ENCODE peak calls at places on chromosomes 12 and 14, in ten cellular contexts. One of them, this sample, is unnamed. For H3K4me1, the result is how much of the 10 kb centered on the place peaks cover.

GRCh38 chr12:89731614-89732013 is 23.0 kb upstream of the ATP2B1 start:
- DNase-seq in gastrocnemius medialis: peak
- DNase-seq in tibial nerve: no peak
- DNase-seq in A549: no peak
- DNase-seq in prostate gland: no peak
- DNase-seq in breast epithelium: no peak
- DNase-seq in IMR-90: peak
- DNase-seq in body of pancreas: no peak
- DNase-seq in adrenal gland: peak
- DNase-seq in esophagus squamous epithelium: no peak
- DNase-seq in this sample: no peak

GRCh38 chr12:630656-631632 is 32.3 kb downstream of the NINJ2 start:
- DNase-seq in gastrocnemius medialis: peak
- DNase-seq in tibial nerve: no peak
- DNase-seq in A549: no peak
- DNase-seq in prostate gland: no peak
- DNase-seq in breast epithelium: no peak
- DNase-seq in IMR-90: no peak
- DNase-seq in body of pancreas: peak
- DNase-seq in adrenal gland: no peak
- DNase-seq in esophagus squamous epithelium: peak
- DNase-seq in this sample: no peak

GRCh38 chr14:94015223-94015622 is 10.9 kb upstream of the OTUB2 start:
- DNase-seq in gastrocnemius medialis: no peak
- DNase-seq in tibial nerve: no peak
- DNase-seq in A549: no peak
- DNase-seq in prostate gland: no peak
- DNase-seq in breast epithelium: no peak
- DNase-seq in IMR-90: no peak
- DNase-seq in body of pancreas: no peak
- DNase-seq in adrenal gland: no peak
- DNase-seq in esophagus squamous epithelium: no peak
- DNase-seq in this sample: no peak

GRCh38 chr12:116346751-116347150 is 69.3 kb upstream of the MED13L start:
- DNase-seq in gastrocnemius medialis: no peak
- DNase-seq in tibial nerve: no peak
- DNase-seq in A549: peak
- DNase-seq in prostate gland: no peak
- DNase-seq in breast epithelium: no peak
- DNase-seq in IMR-90: peak
- DNase-seq in body of pancreas: peak
- DNase-seq in adrenal gland: peak
- DNase-seq in esophagus squamous epithelium: no peak
- DNase-seq in this sample: no peak

GRCh38 chr12:18690653-18691052 is 47.2 kb downstream of the PLCZ1 start:
- DNase-seq in gastrocnemius medialis: no peak
- DNase-seq in tibial nerve: no peak
- DNase-seq in A549: peak
- DNase-seq in prostate gland: no peak
- DNase-seq in breast epithelium: no peak
- DNase-seq in IMR-90: peak
- DNase-seq in body of pancreas: no peak
- DNase-seq in adrenal gland: no peak
- DNase-seq in esophagus squamous epithelium: no peak
- DNase-seq in this sample: no peak

GRCh38 chr14:87017335-87017734 is 975.6 kb downstream of the GALC start:
- DNase-seq in gastrocnemius medialis: no peak
- DNase-seq in tibial nerve: no peak
- DNase-seq in A549: no peak
- DNase-seq in prostate gland: no peak
- DNase-seq in breast epithelium: no peak
- DNase-seq in IMR-90: no peak
- DNase-seq in body of pancreas: no peak
- DNase-seq in adrenal gland: no peak
- DNase-seq in esophagus squamous epithelium: no peak
- DNase-seq in this sample: no peak

GRCh38 chr14:89347885-89348284 is 69.1 kb downstream of the FOXN3 start:
- DNase-seq in gastrocnemius medialis: no peak
- DNase-seq in tibial nerve: no peak
- DNase-seq in A549: no peak
- DNase-seq in prostate gland: no peak
- DNase-seq in breast epithelium: no peak
- DNase-seq in IMR-90: no peak
- DNase-seq in body of pancreas: no peak
- DNase-seq in adrenal gland: no peak
- DNase-seq in esophagus squamous epithelium: no peak
- DNase-seq in this sample: no peak

GRCh38 chr14:95664546-95664945 is 21.7 kb upstream of the TCL1B start:
- DNase-seq in gastrocnemius medialis: no peak
- DNase-seq in tibial nerve: no peak
- DNase-seq in A549: no peak
- DNase-seq in prostate gland: no peak
- DNase-seq in breast epithelium: no peak
- DNase-seq in IMR-90: no peak
- DNase-seq in body of pancreas: peak
- DNase-seq in adrenal gland: no peak
- DNase-seq in esophagus squamous epithelium: no peak
- DNase-seq in this sample: no peak

GRCh38 chr12:111405856-111406473 is at the start of gene SH2B3:
- DNase-seq in gastrocnemius medialis: no peak
- DNase-seq in tibial nerve: no peak
- DNase-seq in A549: no peak
- DNase-seq in prostate gland: no peak
- DNase-seq in breast epithelium: no peak
- DNase-seq in IMR-90: peak
- DNase-seq in body of pancreas: no peak
- DNase-seq in adrenal gland: no peak
- DNase-seq in esophagus squamous epithelium: no peak
- DNase-seq in this sample: no peak

GRCh38 chr14:73888971-73889370 is 2.3 kb downstream of the ZNF410 start:
- DNase-seq in gastrocnemius medialis: no peak
- DNase-seq in tibial nerve: no peak
- DNase-seq in A549: no peak
- DNase-seq in prostate gland: no peak
- DNase-seq in breast epithelium: no peak
- DNase-seq in IMR-90: peak
- DNase-seq in body of pancreas: no peak
- DNase-seq in adrenal gland: no peak
- DNase-seq in esophagus squamous epithelium: no peak
- DNase-seq in this sample: no peak

GRCh38 chr12:79927772-79928474 is 7.0 kb downstream of the PPP1R12A start:
- DNase-seq in gastrocnemius medialis: no peak
- DNase-seq in tibial nerve: no peak
- DNase-seq in A549: no peak
- DNase-seq in prostate gland: no peak
- DNase-seq in breast epithelium: no peak
- DNase-seq in IMR-90: peak
- DNase-seq in body of pancreas: no peak
- DNase-seq in adrenal gland: no peak
- DNase-seq in esophagus squamous epithelium: no peak
- DNase-seq in this sample: no peak

GRCh38 chr14:74933925-74934435 is 10.9 kb upstream of the RPS6KL1 start:
- DNase-seq in gastrocnemius medialis: no peak
- DNase-seq in tibial nerve: no peak
- DNase-seq in A549: no peak
- DNase-seq in prostate gland: no peak
- DNase-seq in breast epithelium: no peak
- DNase-seq in IMR-90: no peak
- DNase-seq in body of pancreas: no peak
- DNase-seq in adrenal gland: no peak
- DNase-seq in esophagus squamous epithelium: no peak
- DNase-seq in this sample: no peak

DNA sequence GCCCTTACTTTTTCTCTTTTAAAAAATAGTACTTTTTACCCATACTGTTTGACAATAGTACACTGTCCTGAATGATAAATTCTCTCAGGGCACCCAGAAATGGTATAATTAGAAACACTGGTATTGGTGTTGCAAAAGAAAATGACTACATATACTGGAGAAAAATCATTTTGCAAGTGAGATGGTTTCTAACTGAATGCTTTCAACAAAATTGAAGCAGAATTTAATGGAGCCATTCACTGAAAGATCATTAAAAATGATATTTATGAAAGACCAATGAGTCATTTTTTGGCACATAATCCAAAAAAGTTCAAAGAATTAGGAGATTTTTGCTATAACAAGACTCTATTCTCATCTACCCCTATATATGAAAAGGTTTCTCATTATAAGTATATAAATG is 68.8 kb downstream of the TMTC1 start:
- DNase-seq in gastrocnemius medialis: no peak
- DNase-seq in tibial nerve: no peak
- DNase-seq in A549: no peak
- DNase-seq in prostate gland: no peak
- DNase-seq in breast epithelium: no peak
- DNase-seq in IMR-90: no peak
- DNase-seq in body of pancreas: no peak
- DNase-seq in adrenal gland: no peak
- DNase-seq in esophagus squamous epithelium: no peak
- DNase-seq in this sample: no peak
- H3K4me1 ChIP-seq in gastrocnemius medialis: under half
- H3K4me1 ChIP-seq in tibial nerve: under half
- H3K4me1 ChIP-seq in A549: under half
- H3K4me1 ChIP-seq in prostate gland: under half
- H3K4me1 ChIP-seq in breast epithelium: under half
- H3K4me1 ChIP-seq in IMR-90: under half
- H3K4me1 ChIP-seq in body of pancreas: under half
- H3K4me1 ChIP-seq in adrenal gland: under half
- H3K4me1 ChIP-seq in esophagus squamous epithelium: under half
- H3K4me1 ChIP-seq in this sample: under half

GRCh38 chr12:54217309-54217661 is 28.5 kb upstream of the SMUG1 start:
- DNase-seq in gastrocnemius medialis: no peak
- DNase-seq in tibial nerve: no peak
- DNase-seq in A549: no peak
- DNase-seq in prostate gland: no peak
- DNase-seq in breast epithelium: no peak
- DNase-seq in IMR-90: no peak
- DNase-seq in body of pancreas: no peak
- DNase-seq in adrenal gland: no peak
- DNase-seq in esophagus squamous epithelium: no peak
- DNase-seq in this sample: no peak

GRCh38 chr12:54213084-54213483 is 24.3 kb upstream of the SMUG1 start:
- DNase-seq in gastrocnemius medialis: no peak
- DNase-seq in tibial nerve: no peak
- DNase-seq in A549: no peak
- DNase-seq in prostate gland: no peak
- DNase-seq in breast epithelium: no peak
- DNase-seq in IMR-90: no peak
- DNase-seq in body of pancreas: no peak
- DNase-seq in adrenal gland: no peak
- DNase-seq in esophagus squamous epithelium: no peak
- DNase-seq in this sample: no peak

GRCh38 chr12:54215990-54216579 is 27.3 kb upstream of the SMUG1 start:
- DNase-seq in gastrocnemius medialis: no peak
- DNase-seq in tibial nerve: no peak
- DNase-seq in A549: peak
- DNase-seq in prostate gland: no peak
- DNase-seq in breast epithelium: no peak
- DNase-seq in IMR-90: no peak
- DNase-seq in body of pancreas: peak
- DNase-seq in adrenal gland: no peak
- DNase-seq in esophagus squamous epithelium: no peak
- DNase-seq in this sample: no peak

GRCh38 chr12:54216580-54217308 is 28.0 kb upstream of the SMUG1 start:
- DNase-seq in gastrocnemius medialis: peak
- DNase-seq in tibial nerve: no peak
- DNase-seq in A549: peak
- DNase-seq in prostate gland: peak
- DNase-seq in breast epithelium: peak
- DNase-seq in IMR-90: peak
- DNase-seq in body of pancreas: peak
- DNase-seq in adrenal gland: peak
- DNase-seq in esophagus squamous epithelium: no peak
- DNase-seq in this sample: no peak

GRCh38 chr12:54214553-54215374 is 26.0 kb upstream of the SMUG1 start:
- DNase-seq in gastrocnemius medialis: peak
- DNase-seq in tibial nerve: peak
- DNase-seq in A549: peak
- DNase-seq in prostate gland: peak
- DNase-seq in breast epithelium: peak
- DNase-seq in IMR-90: peak
- DNase-seq in body of pancreas: peak
- DNase-seq in adrenal gland: peak
- DNase-seq in esophagus squamous epithelium: no peak
- DNase-seq in this sample: peak
- TF ChIP-seq POLR2A in gastrocnemius medialis: no peak
- TF ChIP-seq POLR2A in tibial nerve: no peak
- TF ChIP-seq POLR2A in A549: no peak
- TF ChIP-seq POLR2A in prostate gland: no peak
- TF ChIP-seq POLR2A in breast epithelium: no peak
- TF ChIP-seq POLR2A in IMR-90: no peak
- TF ChIP-seq POLR2A in body of pancreas: no peak
- TF ChIP-seq POLR2A in adrenal gland: no peak
- TF ChIP-seq POLR2A in esophagus squamous epithelium: no peak
- TF ChIP-seq POLR2A in this sample: no peak

DNA sequence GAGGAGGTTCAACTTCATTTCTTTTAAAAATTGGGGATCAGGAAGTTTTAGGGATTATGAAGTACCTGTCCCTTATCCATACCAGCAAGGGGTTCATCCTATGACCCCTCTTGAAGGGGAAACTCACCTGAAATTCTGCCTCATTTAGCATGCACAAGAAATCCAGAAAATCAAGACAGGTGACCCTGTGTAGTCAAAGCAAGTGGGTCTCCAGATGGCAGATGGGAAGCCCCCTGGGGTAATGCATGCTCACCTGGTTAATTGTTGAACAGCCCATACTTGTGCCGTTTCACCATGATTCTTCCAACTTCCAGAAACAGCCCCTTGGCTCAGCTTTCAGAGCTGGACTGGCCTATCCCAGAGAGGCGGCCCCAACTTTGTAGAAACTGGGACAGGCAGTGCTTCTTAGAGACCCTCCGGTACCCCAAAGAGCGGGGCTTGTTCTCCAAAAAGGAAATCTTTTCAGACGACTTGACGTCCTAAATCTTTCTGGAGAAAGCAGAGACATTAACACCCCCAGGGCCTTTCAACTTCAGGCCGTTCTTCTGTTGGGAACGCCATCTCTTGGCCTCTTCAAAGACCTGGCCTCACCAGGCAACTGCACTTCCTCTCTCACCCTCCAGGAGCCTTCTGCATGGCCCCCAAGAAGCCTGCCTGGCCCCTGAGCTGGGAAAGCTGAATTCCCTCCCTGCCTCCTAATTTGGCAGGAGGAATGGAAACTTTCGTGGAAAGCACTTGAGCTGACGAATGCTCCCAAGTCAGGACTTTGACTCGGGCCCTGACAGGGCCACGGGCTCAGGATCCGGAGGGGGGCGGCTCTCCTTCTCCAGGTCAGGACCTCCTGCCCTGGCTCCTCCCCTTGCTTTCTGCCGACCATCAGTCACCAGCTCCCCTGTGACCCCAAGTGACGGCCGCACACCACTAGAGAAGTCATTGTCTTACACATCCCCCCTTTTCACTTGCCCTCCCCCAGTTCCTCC is 66.1 kb upstream of the ESRRB start:
- DNase-seq in gastrocnemius medialis: peak
- DNase-seq in tibial nerve: no peak
- DNase-seq in A549: no peak
- DNase-seq in prostate gland: no peak
- DNase-seq in breast epithelium: no peak
- DNase-seq in IMR-90: no peak
- DNase-seq in body of pancreas: no peak
- DNase-seq in adrenal gland: no peak
- DNase-seq in esophagus squamous epithelium: no peak
- DNase-seq in this sample: no peak
- TF ChIP-seq CTCF in gastrocnemius medialis: peak
- TF ChIP-seq CTCF in tibial nerve: no peak
- TF ChIP-seq CTCF in A549: no peak
- TF ChIP-seq CTCF in prostate gland: no peak
- TF ChIP-seq CTCF in breast epithelium: no peak
- TF ChIP-seq CTCF in IMR-90: no peak
- TF ChIP-seq CTCF in body of pancreas: no peak
- TF ChIP-seq CTCF in adrenal gland: no peak
- TF ChIP-seq CTCF in esophagus squamous epithelium: no peak
- TF ChIP-seq CTCF in this sample: peak

GRCh38 chr14:85883971-85884370 is 354.0 kb downstream of the FLRT2 start:
- DNase-seq in gastrocnemius medialis: no peak
- DNase-seq in tibial nerve: no peak
- DNase-seq in A549: no peak
- DNase-seq in prostate gland: no peak
- DNase-seq in breast epithelium: no peak
- DNase-seq in IMR-90: no peak
- DNase-seq in body of pancreas: no peak
- DNase-seq in adrenal gland: no peak
- DNase-seq in esophagus squamous epithelium: no peak
- DNase-seq in this sample: no peak
- H3K4me1 ChIP-seq in gastrocnemius medialis: under half
- H3K4me1 ChIP-seq in tibial nerve: under half
- H3K4me1 ChIP-seq in A549: under half
- H3K4me1 ChIP-seq in prostate gland: under half
- H3K4me1 ChIP-seq in breast epithelium: under half
- H3K4me1 ChIP-seq in IMR-90: under half
- H3K4me1 ChIP-seq in body of pancreas: under half
- H3K4me1 ChIP-seq in adrenal gland: under half
- H3K4me1 ChIP-seq in esophagus squamous epithelium: under half
- H3K4me1 ChIP-seq in this sample: under half